ENCODE peak calls at places on chromosomes 4 and X, in ten cellular contexts. R is COR-L47, I is ELR, D is COLO829, Y is endothelial cell, X is T47D, L is left cardiac atrium, G is smooth muscle cell of the brain vasculature, H is dermis microvascular lymphatic vessel endothelial cell, V is ACHN. A is an unnamed sample.

GRCh38 chr4:56130609-56131150 is 181.9 kb downstream of the CEP135 start:
- DNase-seq in G (no peak), D (no peak), H (peak), I (no peak), R (peak), Y (no peak), L (no peak), V (no peak), X (no peak), A (no peak)

GRCh38 chrX:149570668-149571067 is 16.6 kb downstream of the MAGEA9B start:
- DNase-seq in V (no peak), X (peak), L (no peak), D (peak), H (no peak), Y (no peak), G (peak), R (no peak), I (peak), A (peak)

GRCh38 chr4:56307423-56307822 is 79.9 kb downstream of the AASDH start:
- DNase-seq in V (peak), H (no peak), L (no peak), R (no peak), G (no peak), I (peak), D (no peak), Y (no peak), X (peak), A (no peak)

GRCh38 chr4:120277509-120277908 is 210.9 kb upstream of the MAD2L1 start:
- DNase-seq in H (no peak), Y (no peak), V (no peak), L (no peak), D (no peak), R (no peak), I (no peak), G (no peak), X (no peak), A (no peak)

GRCh38 chr4:186823989-186824388 is 100.3 kb upstream of the FAT1 start:
- DNase-seq in L (no peak), Y (no peak), D (no peak), H (no peak), G (no peak), V (no peak), X (no peak), I (no peak), R (no peak), A (no peak)

GRCh38 chr4:121272526-121272925 is 108.3 kb downstream of the QRFPR start:
- DNase-seq in L (no peak), D (peak), G (no peak), I (peak), R (no peak), V (no peak), Y (no peak), X (peak), H (no peak), A (no peak)

GRCh38 chrX:8731579-8732395 is at the start of gene ANOS1:
- DNase-seq in Y (peak), I (peak), V (peak), L (peak), R (no peak), H (peak), X (peak), D (no peak), G (no peak), A (no peak)

GRCh38 chrX:56736219-56736618 is 7.2 kb downstream of the NBDY start:
- DNase-seq in G (no peak), L (no peak), H (no peak), R (no peak), Y (no peak), I (no peak), D (no peak), V (no peak), X (no peak), A (no peak)

GRCh38 chr4:22471999-22472434 is 43.8 kb downstream of the ADGRA3 start:
- DNase-seq in G (no peak), I (no peak), Y (no peak), H (no peak), D (no peak), R (no peak), L (no peak), V (no peak), X (no peak), A (no peak)

GRCh38 chr4:190020790-190021717 is 6.0 kb downstream of the FRG2 start:
- DNase-seq in Y (peak), L (peak), D (peak), G (no peak), X (peak), R (no peak), V (peak), H (peak), I (peak), A (no peak)

GRCh38 chr4:169102011-169102410 is 92.0 kb upstream of the CBR4 start:
- DNase-seq in X (no peak), I (no peak), R (no peak), V (no peak), G (no peak), Y (no peak), D (no peak), H (no peak), L (no peak), A (peak)

GRCh38 chrX:38452603-38453002 is 100.2 kb downstream of the OTC start:
- DNase-seq in V (no peak), X (no peak), I (no peak), L (no peak), Y (no peak), G (no peak), R (peak), D (no peak), H (no peak), A (no peak)

GRCh38 chrX:46777971-46778810 is 19.3 kb upstream of the SLC9A7 start:
- DNase-seq in V (no peak), G (no peak), R (no peak), X (no peak), I (peak), H (peak), L (no peak), Y (no peak), D (no peak), A (no peak)

GRCh38 chrX:150570512-150570911 is 2.1 kb downstream of the MTM1 start:
- DNase-seq in Y (no peak), X (no peak), V (no peak), L (no peak), D (no peak), G (no peak), I (no peak), R (no peak), H (no peak), A (no peak)

GRCh38 chr4:87010192-87010591 is 75.4 kb downstream of the AFF1 start:
- DNase-seq in R (no peak), L (no peak), Y (no peak), V (no peak), G (no peak), I (no peak), X (no peak), D (no peak), H (no peak), A (no peak)

GRCh38 chr4:8047837-8048678 is 108.4 kb upstream of the AFAP1 start:
- DNase-seq in D (no peak), R (no peak), H (no peak), Y (no peak), I (no peak), L (no peak), G (no peak), V (no peak), X (no peak), A (no peak)

GRCh38 chrX:129779747-129780146 is at the start of gene SASH3:
- DNase-seq in D (no peak), H (no peak), X (no peak), V (no peak), I (no peak), G (no peak), L (peak), Y (no peak), R (no peak), A (peak)

A was measured in MV-4-11.